ENCODE peak calls at places on chromosomes 13 and 19, in seven cellular contexts. H is HCT116, P is H1, W is HepG2, Q is K562, X is SK-N-SH, B is GM12878. I is an unnamed sample.

GRCh38 chr19:13396256-13397080 is 109.8 kb downstream of the CACNA1A start:
- DNase-seq in W (peak; percentile 30), P (peak; percentile 49), H (peak; percentile 72), B (no peak), Q (peak; percentile 67), X (no peak), I (no peak)

GRCh38 chr13:85632526-85633215 is 166.5 kb downstream of the SLITRK6 start:
- DNase-seq in H (no peak), Q (no peak), P (no peak), X (no peak), W (no peak), B (no peak), I (no peak)

GRCh38 chr13:20391597-20392452 is 133.8 kb downstream of the CRYL1 start:
- DNase-seq in H (no peak), B (no peak), Q (no peak), W (no peak), P (no peak), X (peak; percentile 47), I (peak; percentile 83)

GRCh38 chr13:79485014-79485441 is 4.1 kb downstream of the NDFIP2 start:
- DNase-seq in X (no peak), P (no peak), Q (no peak), H (no peak), W (peak; percentile 70), B (no peak), I (no peak)

GRCh38 chr13:86051134-86052103 is 252.2 kb upstream of the SLITRK6 start:
- DNase-seq in B (no peak), H (no peak), X (no peak), Q (no peak), W (no peak), P (no peak), I (peak; percentile 59)

GRCh38 chr19:15649526-15649925 is 8.8 kb downstream of the CYP4F3 start:
- DNase-seq in P (no peak), W (no peak), X (no peak), H (no peak), B (no peak), Q (no peak), I (no peak)

GRCh38 chr19:55654833-55655647 is at the start of gene U2AF2:
- DNase-seq in Q (peak; percentile 96), H (peak; percentile 87), W (peak; percentile 82), X (peak; percentile 97), B (no peak), P (no peak), I (peak; percentile 60)

GRCh38 chr13:48645845-48646244 is 7.9 kb upstream of the CYSLTR2 start:
- DNase-seq in H (no peak), X (no peak), B (no peak), Q (no peak), W (no peak), P (no peak), I (no peak)

GRCh38 chr13:44274838-44275237 is 98.8 kb upstream of the SERP2 start:
- DNase-seq in H (no peak), Q (no peak), X (peak; percentile 13), W (no peak), B (no peak), P (no peak), I (no peak)

GRCh38 chr19:38663957-38664502 is 16.6 kb downstream of the ACTN4 start:
- DNase-seq in W (no peak), Q (peak; percentile 63), P (no peak), X (no peak), H (no peak), B (no peak), I (no peak)

DNA sequence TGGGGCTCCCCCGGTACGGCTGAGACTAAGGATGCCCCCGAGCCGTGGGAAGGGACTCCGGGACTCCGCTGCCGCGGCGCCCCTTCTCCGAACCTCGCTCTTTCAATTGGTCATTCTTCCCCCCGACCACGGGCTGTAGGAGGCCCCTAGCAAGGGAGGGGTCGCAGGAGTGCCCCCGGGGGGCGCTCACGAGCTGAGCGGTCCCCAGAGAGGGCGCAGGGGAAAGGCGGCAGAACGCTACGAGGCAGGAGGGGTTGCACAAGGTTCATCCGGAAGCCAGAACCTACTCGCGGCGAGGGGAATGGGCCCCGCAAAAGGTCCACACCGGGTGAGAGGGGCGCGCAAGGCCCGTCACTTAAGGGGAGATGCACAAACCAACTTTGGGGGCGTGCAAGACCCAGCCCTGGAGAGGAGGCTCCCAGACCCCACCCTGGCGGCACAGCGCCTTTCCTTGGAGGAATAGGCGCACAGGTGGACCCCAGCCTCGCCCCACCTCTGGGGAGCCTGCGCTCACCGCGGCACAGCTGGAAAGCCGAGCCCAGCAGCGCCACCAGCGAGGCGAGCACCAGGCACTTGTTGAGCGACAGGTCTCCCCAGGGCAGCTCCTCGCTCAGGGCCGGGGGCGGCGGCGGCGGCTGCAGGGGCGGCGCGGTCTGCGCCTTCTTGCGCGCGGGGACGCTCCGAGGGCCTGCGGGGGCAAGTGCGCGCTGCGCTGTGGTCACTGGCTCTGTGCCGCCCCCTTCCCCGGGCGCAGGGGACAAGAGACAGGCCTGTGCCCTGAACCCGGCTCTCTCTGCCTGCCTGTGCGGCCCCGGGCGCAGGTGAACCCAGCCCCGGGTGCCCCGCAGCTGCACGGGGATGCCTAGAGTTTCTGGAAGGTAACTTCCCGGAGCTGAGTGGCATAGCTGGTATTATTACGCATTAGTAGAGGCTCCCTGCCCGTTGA is 2.8 kb downstream of the JSRP1 start:
- DNase-seq in P (no peak), Q (no peak), X (peak; percentile 58), H (no peak), B (no peak), W (peak; percentile 45), I (no peak)
- TF ChIP-seq JUND in P (no peak), Q (no peak), X (no peak), H (no peak), B (no peak), W (no peak), I (no peak)

DNA sequence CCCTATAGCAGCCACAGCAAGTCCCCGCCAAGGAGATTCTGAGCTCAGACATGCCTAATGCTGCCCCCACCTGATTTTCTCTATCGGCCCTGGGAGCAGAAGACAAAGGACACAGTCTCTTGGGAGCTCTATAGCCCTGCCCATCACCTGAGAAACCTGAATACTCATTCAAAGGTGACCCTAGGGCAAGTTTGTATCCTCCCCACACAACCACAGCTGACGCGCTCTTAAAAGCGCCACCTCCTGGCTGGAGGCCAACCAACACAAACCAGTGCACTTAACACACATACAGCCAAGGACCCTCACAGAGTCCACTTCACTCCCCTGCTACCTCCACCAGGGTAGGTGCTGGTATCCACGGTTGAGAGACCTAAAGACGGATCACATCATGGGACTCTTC is 8.8 kb upstream of the IGFL4 start:
- DNase-seq in H (no peak), X (no peak), P (peak; percentile 27), Q (no peak), B (no peak), W (no peak), I (no peak)
- TF ChIP-seq JUND in H (no peak), X (no peak), P (no peak), Q (no peak), B (no peak), W (no peak), I (no peak)

GRCh38 chr13:90622547-90622946 is 724.9 kb upstream of the MIR17HG start:
- DNase-seq in Q (no peak), H (no peak), B (no peak), W (no peak), X (no peak), P (no peak), I (no peak)
- TF ChIP-seq JUND in Q (no peak), H (no peak), B (no peak), W (no peak), X (no peak), P (no peak), I (no peak)

GRCh38 chr13:39417643-39418042 is 185.3 kb downstream of the LHFPL6 start:
- DNase-seq in W (no peak), B (no peak), X (no peak), H (no peak), Q (no peak), P (peak; percentile 47), I (no peak)
- TF ChIP-seq JUND in W (no peak), B (no peak), X (no peak), H (no peak), Q (no peak), P (no peak), I (no peak)

DNA sequence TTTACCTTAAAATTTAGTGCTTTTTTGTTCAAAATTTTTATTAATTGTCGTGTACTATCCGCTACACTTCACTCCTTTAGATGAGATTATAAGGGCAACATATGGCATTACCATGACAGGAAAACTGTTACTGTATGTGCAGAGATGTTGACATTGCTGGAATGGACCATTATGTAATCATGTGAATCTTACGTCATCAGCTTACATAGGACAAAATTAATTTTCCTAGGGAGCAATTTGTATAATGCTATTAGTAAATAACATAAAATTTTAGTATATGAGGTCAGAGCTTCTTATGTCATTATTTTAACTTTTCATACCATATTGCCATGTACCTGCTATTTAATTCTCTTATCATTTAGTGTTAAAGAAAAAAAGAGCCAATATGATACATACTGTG is 110.4 kb upstream of the KLHL1 start:
- DNase-seq in P (no peak), H (no peak), W (no peak), B (no peak), Q (no peak), X (no peak), I (no peak)
- TF ChIP-seq JUND in P (no peak), H (no peak), W (no peak), B (no peak), Q (no peak), X (no peak), I (no peak)

GRCh38 chr13:109743706-109744453 is 42.5 kb downstream of the IRS2 start:
- DNase-seq in P (peak; percentile 25), Q (no peak), B (no peak), H (no peak), X (peak; percentile 79), W (no peak), I (peak; percentile 16)
- TF ChIP-seq JUND in P (no peak), Q (peak; percentile 43), B (no peak), H (no peak), X (peak; percentile 92), W (no peak), I (no peak)

DNA sequence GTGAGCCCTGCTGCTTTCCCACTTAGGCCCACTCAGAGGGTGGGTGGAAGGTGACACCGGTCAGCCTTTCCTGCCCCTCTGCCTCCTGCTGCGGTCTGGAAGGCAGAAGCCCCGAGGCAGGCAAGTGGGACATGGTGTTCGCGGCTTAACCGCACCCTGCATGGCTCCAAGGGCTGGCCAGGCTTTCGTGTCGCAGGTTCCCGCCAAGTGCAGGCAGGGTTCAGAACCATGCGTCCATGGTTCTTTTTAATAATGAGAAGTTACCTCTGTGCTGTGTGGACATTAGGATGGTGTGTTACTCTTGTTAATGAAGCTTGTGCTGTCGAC is 969 bp downstream of the DGKH start:
- DNase-seq in P (no peak), W (no peak), H (no peak), X (no peak), Q (no peak), B (peak; percentile 8), I (no peak)
- TF ChIP-seq JUND in P (no peak), W (no peak), H (no peak), X (no peak), Q (no peak), B (no peak), I (no peak)

GRCh38 chr13:39244561-39245230 is 206.4 kb downstream of the NHLRC3 start:
- DNase-seq in B (no peak), P (no peak), W (no peak), H (no peak), Q (no peak), X (no peak), I (no peak)
- TF ChIP-seq JUND in B (no peak), P (no peak), W (no peak), H (no peak), Q (no peak), X (no peak), I (no peak)